ENCODE peak calls at places on chromosomes 11 and 22, in ten cellular contexts. O is stimulated activated CD4-positive, alpha-beta T cell treated with anti-CD3 and anti-CD28 coated beads, Interleukin-12 subunit alpha, Interleukin-12 subunit beta, amount 100 ng/mL, for 24 hours; Z is kidney epithelial cell; A is type B pancreatic cell; W is HFF-Myc; F is SJSA1; Q is right atrium auricular region; X is HT-29; S is activated naive CD4-positive, alpha-beta T cell treated with anti-CD3 and anti-CD28 coated beads, Interleukin-2, amount 10 ng/mL, durations not matched to agents 7 days and 5 days; G is H7. V is an unnamed sample.

GRCh38 chr22:32080904-32081303 is 37.8 kb downstream of the SLC5A1 start:
- DNase-seq in O (no peak), Z (no peak), A (no peak), W (peak; percentile 16), F (peak; percentile 49), Q (no peak), X (peak; percentile 57), S (peak; percentile 38), G (peak; percentile 64), V (peak; percentile 62)

GRCh38 chr11:62612366-62613274 is at the start of the genes EML3 and ROM1:
- DNase-seq in O (peak; percentile 85), Z (no peak), A (peak; percentile 86), W (no peak), F (peak; percentile 76), Q (peak; percentile 95), X (peak; percentile 83), S (peak; percentile 93), G (peak; percentile 100), V (peak; percentile 74)

GRCh38 chr11:130431337-130431773 is 2.9 kb upstream of the ADAMTS8 start:
- DNase-seq in O (peak; percentile 67), Z (no peak), A (no peak), W (no peak), F (no peak), Q (peak; percentile 82), X (peak; percentile 82), S (peak; percentile 82), G (peak; percentile 90), V (peak; percentile 58)

GRCh38 chr11:125372911-125373310 is 123.2 kb downstream of the FEZ1 start:
- DNase-seq in O (no peak), Z (no peak), A (no peak), W (no peak), F (no peak), Q (no peak), X (no peak), S (no peak), G (no peak), V (no peak)

GRCh38 chr11:80096736-80097135 is 655.9 kb upstream of the TENM4 start:
- DNase-seq in O (no peak), Z (peak; percentile 92), A (no peak), W (peak; percentile 53), F (peak; percentile 24), Q (no peak), X (no peak), S (no peak), G (no peak), V (peak; percentile 23)

GRCh38 chr22:47372111-47372581 is 609.7 kb downstream of the TBC1D22A start:
- DNase-seq in O (no peak), Z (no peak), A (peak; percentile 54), W (no peak), F (no peak), Q (no peak), X (no peak), S (no peak), G (no peak), V (no peak)

GRCh38 chr11:14904745-14905103 is 12.7 kb upstream of the CYP2R1 start:
- DNase-seq in O (peak; percentile 82), Z (no peak), A (no peak), W (peak; percentile 37), F (no peak), Q (peak; percentile 89), X (no peak), S (peak; percentile 85), G (peak; percentile 88), V (no peak)

GRCh38 chr11:75350743-75351540 is 519 bp downstream of the ARRB1 start:
- DNase-seq in O (no peak), Z (no peak), A (no peak), W (no peak), F (no peak), Q (no peak), X (peak; percentile 56), S (peak; percentile 46), G (peak; percentile 88), V (no peak)

GRCh38 chr11:1498262-1498661 is 11.7 kb upstream of the MOB2 start:
- DNase-seq in O (no peak), Z (no peak), A (no peak), W (no peak), F (no peak), Q (no peak), X (no peak), S (no peak), G (no peak), V (no peak)

GRCh38 chr11:2924381-2924780 is 4.8 kb downstream of the PHLDA2 start:
- DNase-seq in O (no peak), Z (no peak), A (no peak), W (no peak), F (no peak), Q (no peak), X (peak; percentile 95), S (no peak), G (peak; percentile 71), V (peak; percentile 65)

GRCh38 chr11:27108809-27109208 is 68.2 kb downstream of the BBOX1 start:
- DNase-seq in O (no peak), Z (no peak), A (no peak), W (no peak), F (no peak), Q (no peak), X (no peak), S (no peak), G (no peak), V (no peak)

GRCh38 chr11:102172127-102172848 is 62.0 kb downstream of the YAP1 start:
- DNase-seq in O (no peak), Z (no peak), A (no peak), W (no peak), F (no peak), Q (no peak), X (no peak), S (no peak), G (no peak), V (no peak)

V was measured in LoVo.